ENCODE peak calls at places on chromosomes 13 and 19, in six cellular contexts. B is HCT116, W is GM12878, N is K562, S is H1, Q is NT2/D1. O is an unnamed sample.

GRCh38 chr19:49595006-49595818 is 4.2 kb downstream of the PRR12 start:
- DNase-seq in B (no peak), N (no peak), Q (no peak), W (no peak), S (no peak), O (no peak)

GRCh38 chr19:51777570-51778460 is 16.8 kb downstream of the FPR2 start:
- DNase-seq in N (peak; percentile 96), Q (peak; percentile 84), W (no peak), S (peak; percentile 50), B (peak; percentile 83), O (peak; percentile 74)

GRCh38 chr13:113086991-113087922 is 18.3 kb upstream of the F7 start:
- DNase-seq in N (no peak), Q (no peak), S (no peak), W (no peak), B (no peak), O (no peak)

GRCh38 chr19:12947702-12948596 is 2.3 kb downstream of the RAD23A start:
- DNase-seq in S (no peak), W (no peak), N (no peak), B (no peak), Q (no peak), O (no peak)

GRCh38 chr13:42388326-42388725 is 116.4 kb downstream of the AKAP11 start:
- DNase-seq in Q (no peak), N (no peak), S (no peak), B (no peak), W (no peak), O (no peak)

GRCh38 chr19:42273407-42274064 is 4.5 kb downstream of the CIC start:
- DNase-seq in Q (no peak), B (no peak), W (no peak), N (no peak), S (no peak), O (no peak)

GRCh38 chr19:18978616-18979015 is 37.6 kb upstream of the HOMER3 start:
- DNase-seq in S (no peak), Q (no peak), B (no peak), N (no peak), W (no peak), O (no peak)

GRCh38 chr13:40433577-40433976 is 232.9 kb downstream of the FOXO1 start:
- DNase-seq in S (no peak), W (no peak), B (no peak), N (no peak), Q (no peak), O (no peak)

GRCh38 chr19:15299568-15300409 is 32.5 kb downstream of the BRD4 start:
- DNase-seq in Q (no peak), B (no peak), W (no peak), N (no peak), S (no peak), O (no peak)

GRCh38 chr13:40494513-40494912 is 171.9 kb downstream of the FOXO1 start:
- DNase-seq in N (no peak), S (no peak), Q (no peak), B (no peak), W (no peak), O (no peak)

GRCh38 chr13:23570099-23570926 is at the start of gene TNFRSF19:
- DNase-seq in B (no peak), N (peak; percentile 45), Q (no peak), W (no peak), S (no peak), O (peak; percentile 98)

GRCh38 chr19:8611890-8612806 is 1.6 kb upstream of the ADAMTS10 start:
- DNase-seq in B (no peak), W (no peak), S (no peak), Q (peak; percentile 87), N (no peak), O (no peak)

GRCh38 chr13:74866151-74866550 is 615.8 kb downstream of the TBC1D4 start:
- DNase-seq in N (no peak), S (no peak), B (no peak), W (no peak), Q (no peak), O (no peak)

GRCh38 chr13:74869846-74870245 is 612.1 kb downstream of the TBC1D4 start:
- DNase-seq in S (no peak), B (no peak), N (peak; percentile 11), W (no peak), Q (no peak), O (no peak)

GRCh38 chr13:74870865-74871264 is 611.1 kb downstream of the TBC1D4 start:
- DNase-seq in N (no peak), B (no peak), S (no peak), Q (no peak), W (no peak), O (no peak)

GRCh38 chr13:74867460-74867859 is 614.5 kb downstream of the TBC1D4 start:
- DNase-seq in Q (no peak), N (no peak), B (no peak), W (no peak), S (no peak), O (no peak)

DNA sequence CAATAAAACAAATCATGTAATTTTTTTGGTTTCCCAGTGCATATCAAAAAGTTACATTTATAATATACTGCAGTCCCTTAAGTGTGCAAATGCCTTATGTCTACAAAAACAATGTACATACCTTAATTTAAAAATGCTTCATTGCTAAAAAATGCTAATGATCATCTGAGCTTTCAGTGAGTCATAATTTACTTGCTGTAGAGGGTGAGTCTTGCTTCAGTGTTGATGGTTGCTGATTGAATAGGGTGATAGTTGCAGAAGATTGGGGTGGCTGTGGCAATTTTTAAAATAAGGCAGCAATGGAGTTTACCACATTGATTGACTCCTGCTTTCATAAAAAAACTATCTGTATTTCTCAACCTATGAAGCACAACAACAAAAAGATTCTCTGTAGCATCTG is 613.9 kb downstream of the TBC1D4 start:
- DNase-seq in S (no peak), W (no peak), B (no peak), Q (no peak), N (no peak), O (no peak)
- TF ChIP-seq ZNF274 in S (no peak), W (no peak), B (no peak), Q (no peak), N (no peak), O (no peak)

GRCh38 chr19:6730941-6731670 is 6.3 kb downstream of the GPR108 start:
- DNase-seq in N (no peak), S (no peak), Q (no peak), B (no peak), W (no peak), O (no peak)

GRCh38 chr19:6730153-6730804 is 7.1 kb downstream of the GPR108 start:
- DNase-seq in Q (no peak), B (no peak), N (peak; percentile 96), W (no peak), S (peak; percentile 91), O (peak; percentile 96)

GRCh38 chr19:6729573-6730152 is 7.7 kb downstream of the GPR108 start:
- DNase-seq in N (no peak), S (no peak), W (no peak), Q (no peak), B (no peak), O (no peak)

GRCh38 chr19:6725513-6726231 is 5.2 kb upstream of the C3 start:
- DNase-seq in W (no peak), N (no peak), S (no peak), B (no peak), Q (no peak), O (peak; percentile 88)

DNA sequence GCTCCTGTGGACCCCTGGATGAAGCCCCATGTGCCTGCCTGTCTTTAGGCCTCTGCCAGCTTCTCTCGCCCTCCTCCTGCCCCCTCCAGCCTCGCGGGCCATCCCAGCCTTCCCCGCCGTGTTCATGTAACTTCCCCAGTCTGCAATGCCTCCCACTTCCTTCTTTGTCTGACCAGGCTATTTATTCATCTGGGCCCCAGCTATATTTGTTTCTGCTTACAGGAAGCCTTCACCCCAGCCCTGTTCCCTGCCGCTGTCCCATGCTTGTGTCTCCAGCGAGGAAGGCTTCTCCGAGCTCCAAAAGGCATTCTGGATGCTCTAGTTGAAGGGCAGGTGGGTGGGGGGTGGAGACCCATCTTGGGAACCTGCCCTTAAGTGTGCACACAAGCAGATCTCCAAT is 7.9 kb upstream of the C3 start:
- DNase-seq in S (no peak), W (no peak), Q (no peak), B (no peak), N (no peak), O (no peak)
- TF ChIP-seq ZNF274 in S (no peak), W (no peak), Q (no peak), B (no peak), N (no peak), O (no peak)

GRCh38 chr19:46497773-46498172 is 2.1 kb upstream of the PNMA8B start:
- DNase-seq in B (no peak), N (no peak), S (no peak), W (no peak), Q (no peak), O (no peak)

GRCh38 chr19:46502891-46503290 is 7.2 kb upstream of the PNMA8B start:
- DNase-seq in S (no peak), Q (no peak), B (no peak), N (no peak), W (no peak), O (no peak)

GRCh38 chr19:46495789-46496099 is at the start of gene PNMA8B:
- DNase-seq in Q (peak; percentile 74), W (no peak), B (no peak), N (peak; percentile 51), S (peak; percentile 94), O (no peak)

GRCh38 chr19:46503848-46504453 is 8.3 kb upstream of the PNMA8B start:
- DNase-seq in W (no peak), S (no peak), B (no peak), N (no peak), Q (no peak), O (no peak)

GRCh38 chr19:46499692-46500091 is 4.0 kb upstream of the PNMA8B start:
- DNase-seq in S (no peak), Q (no peak), B (no peak), W (no peak), N (no peak), O (no peak)
- TF ChIP-seq ZNF274 in S (no peak), Q (no peak), B (no peak), W (no peak), N (no peak), O (no peak)

GRCh38 chr19:16703677-16704076 is 16.0 kb upstream of the NWD1 start:
- DNase-seq in B (no peak), S (no peak), W (no peak), N (no peak), Q (no peak), O (no peak)
- TF ChIP-seq ZNF274 in B (no peak), S (no peak), W (no peak), N (no peak), Q (no peak), O (no peak)

GRCh38 chr13:108225440-108225839 is 7.2 kb downstream of the ABHD13 start:
- DNase-seq in W (no peak), N (no peak), S (no peak), Q (no peak), B (no peak), O (no peak)
- TF ChIP-seq ZNF274 in W (no peak), N (no peak), S (no peak), Q (no peak), B (no peak), O (no peak)

DNA sequence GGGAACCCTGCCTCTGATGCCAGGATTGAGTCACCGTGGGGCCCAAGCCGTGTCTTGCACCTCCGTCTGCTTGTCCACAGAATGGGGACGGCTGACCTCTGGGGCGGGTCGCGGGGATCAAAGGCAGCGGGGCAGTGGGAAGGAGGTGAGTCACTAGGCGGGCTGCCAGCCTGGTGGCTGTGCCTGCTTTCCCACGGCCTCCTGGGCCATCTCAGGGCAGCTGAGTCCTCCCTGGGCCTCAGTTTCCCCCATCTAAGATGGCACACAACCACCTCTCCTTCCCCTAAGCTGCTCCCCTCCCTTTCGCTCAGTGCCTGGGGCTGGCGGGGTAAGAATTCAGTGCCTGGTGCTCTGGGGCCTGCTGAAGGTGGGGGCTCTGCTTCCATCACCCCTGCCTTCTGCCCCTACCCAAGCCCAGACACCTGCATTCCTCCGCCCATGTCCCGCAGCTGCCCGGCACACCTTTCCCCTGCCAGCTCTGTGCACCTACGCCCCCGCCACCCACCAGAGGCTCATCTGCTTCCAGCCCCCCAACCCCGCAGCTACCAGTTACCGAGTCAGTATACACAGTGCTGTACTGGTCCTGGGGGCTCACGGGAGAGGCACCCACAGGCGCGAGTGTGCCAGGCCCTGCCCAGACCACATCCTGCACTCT is 3.5 kb downstream of the MKNK2 start:
- DNase-seq in N (no peak), B (no peak), Q (no peak), S (no peak), W (no peak), O (no peak)
- TF ChIP-seq ZNF274 in N (no peak), B (no peak), Q (no peak), S (no peak), W (no peak), O (no peak)

O was measured in HepG2.